ENCODE peak calls at places on chromosomes 6 and 20, in six cellular contexts. Y, H, G, M, K and P are unnamed samples.

GRCh38 chr6:40162074-40162473 is 227.8 kb upstream of the MOCS1 start:
- DNase-seq in K (no peak), Y (no peak), H (no peak), G (no peak), M (no peak), P (no peak)

GRCh38 chr20:34578040-34578439 is 19.5 kb downstream of the MAP1LC3A start:
- DNase-seq in Y (no peak), K (no peak), H (no peak), G (no peak), M (no peak), P (no peak)

GRCh38 chr6:160767019-160767646 is 65.1 kb downstream of the PLG start:
- DNase-seq in H (peak; percentile 39), M (peak; percentile 46), Y (peak; percentile 37), K (no peak), G (no peak), P (peak; percentile 56)

GRCh38 chr20:38985603-38986170 is 23.5 kb downstream of the DHX35 start:
- DNase-seq in Y (no peak), M (no peak), G (no peak), H (peak; percentile 73), K (peak; percentile 20), P (no peak)

GRCh38 chr6:19137419-19138035 is 699.6 kb upstream of the ID4 start:
- DNase-seq in K (no peak), G (no peak), H (no peak), M (peak; percentile 3), Y (no peak), P (peak; percentile 3)

GRCh38 chr20:63461364-63461763 is 11.1 kb downstream of the KCNQ2 start:
- DNase-seq in G (no peak), M (no peak), Y (peak; percentile 87), K (no peak), H (no peak), P (no peak)

GRCh38 chr20:31987744-31988143 is 19.8 kb downstream of the XKR7 start:
- DNase-seq in Y (no peak), K (no peak), G (no peak), H (peak; percentile 45), M (no peak), P (no peak)

GRCh38 chr20:33273117-33273851 is 9.7 kb upstream of the BPIFB1 start:
- DNase-seq in Y (no peak), K (no peak), M (no peak), H (no peak), G (no peak), P (no peak)

GRCh38 chr20:17488916-17489600 is 42.1 kb downstream of the BFSP1 start:
- DNase-seq in Y (no peak), G (no peak), K (no peak), M (no peak), H (no peak), P (no peak)

GRCh38 chr6:155340464-155341129 is 26.3 kb upstream of the TFB1M start:
- DNase-seq in Y (no peak), K (no peak), M (no peak), H (peak; percentile 76), G (peak; percentile 16), P (peak; percentile 23)

GRCh38 chr6:139711714-139712585 is 337.5 kb upstream of the CITED2 start:
- DNase-seq in K (no peak), Y (no peak), M (no peak), G (no peak), H (no peak), P (no peak)

GRCh38 chr6:152769993-152770392 is 19.4 kb downstream of the VIP start:
- DNase-seq in Y (no peak), M (no peak), H (no peak), K (no peak), G (no peak), P (no peak)

GRCh38 chr6:149234051-149234962 is 83.2 kb upstream of the TAB2 start:
- DNase-seq in M (no peak), Y (no peak), K (no peak), G (peak; percentile 48), H (no peak), P (no peak)

GRCh38 chr20:21099653-21100589 is 6.2 kb downstream of the LINC00237 start:
- DNase-seq in H (no peak), Y (peak; percentile 17), M (no peak), K (no peak), G (no peak), P (no peak)

GRCh38 chr6:170225852-170226417 is 64.9 kb downstream of the DLL1 start:
- DNase-seq in G (no peak), M (no peak), K (no peak), H (no peak), Y (no peak), P (no peak)

GRCh38 chr20:6277661-6278060 is 154.8 kb upstream of the FERMT1 start:
- DNase-seq in G (no peak), K (no peak), H (no peak), Y (no peak), M (no peak), P (no peak)

GRCh38 chr6:17935188-17936149 is 52.0 kb downstream of the KIF13A start:
- DNase-seq in Y (no peak), G (no peak), H (no peak), K (no peak), M (no peak), P (no peak)

GRCh38 chr20:64119681-64120341 is 12.4 kb upstream of the NPBWR2 start:
- DNase-seq in Y (no peak), H (no peak), K (no peak), G (peak; percentile 6), M (no peak), P (no peak)

GRCh38 chr20:37651932-37652331 is 41.9 kb upstream of the CTNNBL1 start:
- DNase-seq in M (peak; percentile 34), H (peak; percentile 51), K (no peak), Y (peak; percentile 24), G (peak; percentile 36), P (no peak)

DNA sequence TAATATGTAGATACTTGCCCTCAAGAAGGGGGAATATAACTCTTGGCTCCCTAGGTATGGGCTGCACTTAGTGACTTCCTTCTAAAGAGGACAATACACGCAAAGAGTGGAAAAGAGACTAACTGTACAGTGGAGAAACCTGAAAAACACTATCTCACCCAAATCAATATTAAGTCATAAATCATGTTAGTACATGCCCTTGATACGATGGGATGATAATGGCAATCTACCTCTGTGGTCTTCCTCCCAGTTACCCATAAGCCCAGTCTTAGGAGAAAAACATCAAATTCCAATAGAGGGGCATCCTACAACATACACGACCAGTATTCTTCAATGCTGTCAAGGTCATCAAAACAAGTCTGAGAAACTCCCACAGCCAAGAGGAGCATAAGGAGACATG is 1.3 kb downstream of the TRIM26 start:
- DNase-seq in G (no peak), M (no peak), K (no peak), H (no peak), Y (no peak), P (no peak)
- H3K4me3 ChIP-seq in G (peak overlapping the region; percentile 89), M (peak overlapping the region; percentile 95), K (peak overlapping the region; percentile 78), H (peak overlapping the region; percentile 92), Y (no peak overlapping the region), P (peak overlapping the region; percentile 75)

GRCh38 chr6:13421425-13422057 is 65.9 kb downstream of the GFOD1 start:
- DNase-seq in Y (no peak), M (no peak), H (no peak), G (no peak), K (no peak), P (no peak)

GRCh38 chr6:13419422-13419821 is 68.0 kb downstream of the GFOD1 start:
- DNase-seq in M (no peak), G (no peak), H (no peak), Y (no peak), K (no peak), P (no peak)

GRCh38 chr6:13418838-13419237 is 68.6 kb downstream of the GFOD1 start:
- DNase-seq in Y (no peak), K (no peak), G (no peak), H (no peak), M (no peak), P (no peak)

GRCh38 chr6:13420269-13420668 is 67.1 kb downstream of the GFOD1 start:
- DNase-seq in M (no peak), H (no peak), G (no peak), Y (no peak), K (no peak), P (no peak)

DNA sequence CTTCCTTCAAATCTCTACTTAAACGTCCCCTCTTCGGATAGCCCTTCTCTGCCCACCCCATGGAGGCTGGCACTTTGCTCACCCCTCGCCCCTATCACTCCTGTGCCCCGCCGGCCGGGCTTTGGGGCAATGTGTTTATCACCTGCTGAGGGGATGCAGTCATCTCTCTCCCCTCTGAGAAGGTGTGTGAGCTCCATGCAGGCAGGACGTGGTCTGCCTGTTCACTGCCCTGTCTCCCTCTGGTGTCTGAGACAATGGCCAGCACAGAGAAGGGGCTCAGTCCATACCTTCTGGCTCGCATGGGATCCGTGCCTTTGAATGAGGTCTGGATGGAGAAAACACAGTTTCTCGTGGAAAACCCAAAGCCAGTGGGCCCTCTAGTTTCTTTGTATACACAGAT is 67.6 kb downstream of the GFOD1 start:
- DNase-seq in H (no peak), M (no peak), Y (no peak), G (no peak), K (no peak), P (no peak)
- TF ChIP-seq ZNF274 in H (no peak), M (no peak), Y (no peak), G (no peak), K (no peak), P (no peak)

DNA sequence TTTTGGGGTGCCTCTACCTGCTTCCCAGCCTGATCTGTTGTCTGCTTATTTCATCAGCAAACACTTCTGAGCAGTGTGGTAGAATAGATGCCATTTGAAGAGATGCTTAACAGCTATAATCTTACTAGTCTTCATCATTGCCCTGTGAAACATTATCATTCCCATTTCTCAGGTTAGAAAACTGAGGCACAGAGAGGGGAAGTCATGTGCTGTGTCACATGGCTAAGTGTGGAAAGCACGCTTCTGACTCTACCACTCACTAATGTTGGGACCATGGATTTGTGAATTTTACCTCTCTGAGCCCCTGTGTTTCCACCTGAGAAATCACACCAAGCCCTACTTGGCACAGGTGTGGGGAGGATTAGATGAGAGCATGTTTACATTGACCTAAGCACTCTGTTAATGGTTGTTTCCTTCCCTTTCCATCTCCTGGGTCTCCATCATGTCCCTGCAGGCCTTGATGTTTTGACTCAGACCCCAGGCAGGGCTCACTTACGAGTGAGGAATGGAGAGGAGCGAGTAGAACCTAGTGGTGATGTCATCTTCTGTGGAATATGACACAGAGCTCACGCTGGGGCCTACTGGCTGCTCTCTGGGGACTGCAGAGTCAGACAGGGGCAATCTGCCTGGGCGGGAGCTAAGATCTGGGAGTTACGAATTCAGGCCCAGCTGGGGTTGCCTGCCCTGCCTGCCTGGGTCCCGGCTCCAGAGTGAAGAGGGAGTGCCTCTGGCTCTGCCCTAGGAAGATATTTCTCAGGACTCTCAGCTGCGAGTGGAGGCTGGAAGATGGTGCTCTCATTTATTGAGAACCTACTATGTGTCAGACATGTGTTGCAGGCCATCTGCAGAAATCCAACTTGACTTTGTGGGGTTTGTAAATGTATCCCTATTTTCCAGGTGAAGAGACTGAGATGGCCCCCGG is 64.3 kb downstream of the CDH22 start:
- DNase-seq in H (no peak), Y (no peak), G (no peak), M (no peak), K (no peak), P (no peak)
- TF ChIP-seq YY1 in H (no peak), Y (no peak), G (no peak), M (no peak), K (no peak), P (no peak)

GRCh38 chr6:28124350-28124970 is at the start of gene ZSCAN16:
- DNase-seq in G (peak; percentile 82), H (peak; percentile 87), Y (no peak), M (peak; percentile 64), K (no peak), P (peak; percentile 58)

GRCh38 chr6:28124971-28125353 is 553 bp downstream of the ZSCAN16 start:
- DNase-seq in G (no peak), Y (no peak), M (no peak), H (no peak), K (no peak), P (no peak)

GRCh38 chr6:28125396-28125795 is 987 bp downstream of the ZSCAN16 start:
- DNase-seq in G (no peak), H (no peak), Y (no peak), K (no peak), M (no peak), P (no peak)
- H3K4me3 ChIP-seq in G (peak overlapping the region; percentile 79), H (peak overlapping the region; percentile 81), Y (no peak overlapping the region), K (peak overlapping the region; percentile 76), M (peak overlapping the region; percentile 77), P (no peak overlapping the region)